ENCODE peak calls at places on chromosomes 1 and 21, in seven cellular contexts. O is AG04450; V is ovary; P is NCI-H510A treated with DMSO at 0.1 percent for 48 hours; B is activated CD4-positive, alpha-beta T cell treated with anti-CD3 and anti-CD28 coated beads for 48 hours; Z is stimulated activated CD8-positive, alpha-beta memory T cell treated with anti-CD3 and anti-CD28 coated beads, Interleukin-2, amount 100 ng/mL, for 1 hour; G is stomach. I is an unnamed sample.

GRCh38 chr1:195520757-195521156 is 1087.5 kb downstream of the KCNT2 start:
- DNase-seq in O (no peak), V (no peak), P (no peak), B (no peak), Z (no peak), G (no peak), I (no peak)

GRCh38 chr1:198829948-198830347 is 191.1 kb downstream of the PTPRC start:
- DNase-seq in O (no peak), V (no peak), P (no peak), B (no peak), Z (no peak), G (no peak), I (no peak)

GRCh38 chr1:28258628-28259251 is 578 bp upstream of the SESN2 start:
- DNase-seq in O (no peak), V (no peak), P (no peak), B (no peak), Z (no peak), G (no peak), I (no peak)

GRCh38 chr1:236692128-236692527 is 5.8 kb downstream of the ACTN2 start:
- DNase-seq in O (no peak), V (no peak), P (no peak), B (no peak), Z (no peak), G (no peak), I (no peak)

GRCh38 chr1:221174598-221174997 is 295.4 kb downstream of the HLX start:
- DNase-seq in O (no peak), V (no peak), P (peak), B (no peak), Z (no peak), G (no peak), I (peak)

GRCh38 chr1:61192666-61193325 is 110.4 kb downstream of the NFIA start:
- DNase-seq in O (no peak), V (no peak), P (no peak), B (no peak), Z (no peak), G (no peak), I (no peak)

GRCh38 chr1:246801241-246802020 is 77.2 kb downstream of the SCCPDH start:
- DNase-seq in O (no peak), V (no peak), P (no peak), B (no peak), Z (no peak), G (no peak), I (no peak)

GRCh38 chr1:10617931-10618885 is 143.5 kb downstream of the PEX14 start:
- DNase-seq in O (no peak), V (no peak), P (no peak), B (no peak), Z (no peak), G (no peak), I (no peak)

GRCh38 chr1:160864173-160864572 is 1.5 kb upstream of the CD244 start:
- DNase-seq in O (no peak), V (peak), P (no peak), B (no peak), Z (no peak), G (no peak), I (no peak)

GRCh38 chr1:43932786-43933385 is 715 bp upstream of the ARTN start:
- DNase-seq in O (no peak), V (no peak), P (no peak), B (no peak), Z (no peak), G (no peak), I (no peak)

GRCh38 chr1:229127301-229127700 is 143.6 kb upstream of the RAB4A start:
- DNase-seq in O (no peak), V (no peak), P (peak), B (peak), Z (no peak), G (peak), I (no peak)

GRCh38 chr1:48610628-48611542 is 138.9 kb upstream of the SPATA6 start:
- DNase-seq in O (no peak), V (no peak), P (peak), B (no peak), Z (no peak), G (peak), I (no peak)

GRCh38 chr1:112998592-112999235 is 42.7 kb upstream of the SLC16A1 start:
- DNase-seq in O (peak), V (peak), P (no peak), B (no peak), Z (no peak), G (peak), I (peak)

GRCh38 chr21:17612023-17612564 is 607 bp downstream of the BTG3 start:
- DNase-seq in O (no peak), V (peak), P (no peak), B (peak), Z (no peak), G (peak), I (peak)

GRCh38 chr1:59814180-59814900 is 409 bp upstream of the HOOK1 start:
- DNase-seq in O (no peak), V (peak), P (peak), B (peak), Z (peak), G (peak), I (peak)

GRCh38 chr1:156749429-156750118 is 1.9 kb downstream of the HDGF start:
- DNase-seq in O (no peak), V (no peak), P (no peak), B (no peak), Z (no peak), G (peak), I (no peak)

GRCh38 chr1:223704921-223705878 is 7.1 kb upstream of the CAPN2 start:
- DNase-seq in O (no peak), V (no peak), P (peak), B (no peak), Z (no peak), G (no peak), I (no peak)

GRCh38 chr21:35643176-35643575 is 417.1 kb downstream of the SETD4 start:
- DNase-seq in O (no peak), V (no peak), P (no peak), B (no peak), Z (no peak), G (no peak), I (no peak)

GRCh38 chr1:41547781-41548560 is 63.5 kb upstream of the EDN2 start:
- DNase-seq in O (no peak), V (no peak), P (no peak), B (no peak), Z (no peak), G (no peak), I (peak)

GRCh38 chr1:35085421-35085820 is 6.2 kb downstream of the ZMYM1 start:
- DNase-seq in O (no peak), V (no peak), P (no peak), B (no peak), Z (no peak), G (no peak), I (no peak)

GRCh38 chr1:12722626-12723025 is 6.7 kb downstream of the AADACL3 start:
- DNase-seq in O (no peak), V (no peak), P (no peak), B (no peak), Z (no peak), G (no peak), I (no peak)

GRCh38 chr21:42587036-42587435 is 66.4 kb upstream of the PDE9A start:
- DNase-seq in O (no peak), V (no peak), P (no peak), B (no peak), Z (no peak), G (no peak), I (no peak)

GRCh38 chr1:25030674-25031589 is 100.9 kb upstream of the RUNX3 start:
- DNase-seq in O (no peak), V (no peak), P (no peak), B (peak), Z (peak), G (no peak), I (no peak)

GRCh38 chr1:108877324-108877812 is 583 bp downstream of the GPSM2 start:
- DNase-seq in O (no peak), V (no peak), P (peak), B (no peak), Z (no peak), G (no peak), I (peak)

GRCh38 chr21:33434770-33435360 is 31.7 kb downstream of the IFNGR2 start:
- DNase-seq in O (peak), V (no peak), P (no peak), B (peak), Z (no peak), G (no peak), I (no peak)

GRCh38 chr1:155269381-155269780 is 3.9 kb downstream of the CLK2 start:
- DNase-seq in O (no peak), V (no peak), P (no peak), B (no peak), Z (no peak), G (no peak), I (no peak)

GRCh38 chr1:100443739-100444571 is 91.6 kb downstream of the CDC14A start:
- DNase-seq in O (peak), V (no peak), P (no peak), B (peak), Z (no peak), G (no peak), I (no peak)

GRCh38 chr1:197464039-197464438 is 196.0 kb downstream of the CRB1 start:
- DNase-seq in O (no peak), V (peak), P (no peak), B (no peak), Z (no peak), G (no peak), I (no peak)

GRCh38 chr1:228546541-228547463 is 59.6 kb downstream of the RNF187 start:
- DNase-seq in O (no peak), V (no peak), P (no peak), B (no peak), Z (no peak), G (no peak), I (no peak)

GRCh38 chr21:41768371-41769042 is 1.7 kb upstream of the RIPK4 start:
- DNase-seq in O (peak), V (no peak), P (peak), B (peak), Z (no peak), G (peak), I (no peak)

GRCh38 chr1:63004868-63005267 is 220.9 kb downstream of the ATG4C start:
- DNase-seq in O (no peak), V (no peak), P (no peak), B (no peak), Z (no peak), G (no peak), I (no peak)